ENCODE peak calls at places on chromosome 1, in eight cellular contexts. J, I, L, E, W, K, C and R are unnamed samples.

GRCh38 chr1:214259353-214259982 is 21.5 kb upstream of the SMYD2 start:
- DNase-seq in J (no peak), I (no peak), L (no peak), E (no peak), W (no peak), K (no peak), C (no peak), R (no peak)

GRCh38 chr1:199551967-199552565 is 475.4 kb upstream of the NR5A2 start:
- DNase-seq in J (no peak), I (peak), L (no peak), E (no peak), W (peak), K (peak), C (no peak), R (peak)

GRCh38 chr1:157371826-157372225 is 180.5 kb downstream of the FCRL5 start:
- DNase-seq in J (no peak), I (no peak), L (no peak), E (no peak), W (no peak), K (no peak), C (no peak), R (no peak)

GRCh38 chr1:157194739-157195520 is 56.7 kb upstream of the ETV3 start:
- DNase-seq in J (no peak), I (no peak), L (no peak), E (peak), W (no peak), K (no peak), C (no peak), R (no peak)

GRCh38 chr1:53833393-53833792 is 4.7 kb downstream of the NDC1 start:
- DNase-seq in J (no peak), I (no peak), L (no peak), E (no peak), W (no peak), K (no peak), C (no peak), R (no peak)

GRCh38 chr1:20848162-20848561 is 61.1 kb upstream of the HP1BP3 start:
- DNase-seq in J (no peak), I (no peak), L (no peak), E (no peak), W (no peak), K (no peak), C (no peak), R (no peak)

GRCh38 chr1:81681570-81681969 is 119.2 kb upstream of the ADGRL2 start:
- DNase-seq in J (no peak), I (peak), L (no peak), E (no peak), W (no peak), K (no peak), C (no peak), R (no peak)

GRCh38 chr1:89200668-89201488 is 2.1 kb upstream of the GBP4 start:
- DNase-seq in J (no peak), I (no peak), L (no peak), E (no peak), W (no peak), K (no peak), C (no peak), R (no peak)

GRCh38 chr1:63686696-63687095 is 87.1 kb upstream of the ROR1 start:
- DNase-seq in J (no peak), I (no peak), L (no peak), E (no peak), W (no peak), K (no peak), C (no peak), R (no peak)

GRCh38 chr1:63679589-63679988 is 86.4 kb downstream of the PGM1 start:
- DNase-seq in J (no peak), I (no peak), L (no peak), E (no peak), W (no peak), K (no peak), C (no peak), R (no peak)

GRCh38 chr1:63679076-63679475 is 85.9 kb downstream of the PGM1 start:
- DNase-seq in J (no peak), I (no peak), L (no peak), E (no peak), W (no peak), K (no peak), C (no peak), R (no peak)

GRCh38 chr1:63688302-63688701 is 85.5 kb upstream of the ROR1 start:
- DNase-seq in J (no peak), I (no peak), L (no peak), E (no peak), W (no peak), K (no peak), C (no peak), R (no peak)

DNA sequence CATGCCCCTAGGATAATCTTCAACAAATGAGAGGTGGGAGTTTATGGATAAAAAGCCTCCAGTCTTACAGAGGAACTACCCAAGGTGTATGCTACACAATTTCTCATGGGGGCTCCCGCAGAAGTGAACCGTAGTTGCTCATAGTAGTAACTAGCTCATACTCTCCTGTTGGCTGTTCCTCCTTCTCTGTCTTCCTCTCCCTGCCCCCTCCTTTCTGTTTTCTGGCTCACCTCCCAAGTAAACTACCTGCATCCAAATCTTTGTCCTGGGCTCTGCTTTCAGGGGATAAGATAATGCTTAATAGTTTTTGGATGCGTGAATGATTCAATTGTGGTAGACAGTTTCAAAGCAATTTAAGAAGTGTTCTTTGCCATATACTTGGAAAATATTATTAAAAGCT is 90.1 kb upstream of the ROR1 start:
- DNase-seq in J (no peak), I (no peak), L (no peak), E (no peak), W (no peak), K (no peak), C (no peak), R (no peak)
- TF ChIP-seq CTCF in J (no peak), I (no peak), L (no peak), E (no peak), W (no peak), K (no peak), C (no peak), R (no peak)

GRCh38 chr1:223358826-223359225 is 5.2 kb downstream of the SUSD4 start:
- DNase-seq in J (no peak), I (no peak), L (no peak), E (no peak), W (no peak), K (no peak), C (no peak), R (no peak)
- TF ChIP-seq CTCF in J (peak), I (no peak), L (no peak), E (no peak), W (no peak), K (no peak), C (no peak), R (no peak)

GRCh38 chr1:195717651-195718050 is 890.6 kb downstream of the KCNT2 start:
- DNase-seq in J (no peak), I (no peak), L (no peak), E (no peak), W (no peak), K (peak), C (no peak), R (no peak)
- TF ChIP-seq CTCF in J (peak), I (no peak), L (no peak), E (no peak), W (peak), K (peak), C (peak), R (no peak)

GRCh38 chr1:231422798-231423309 is 767 bp upstream of the EGLN1 start:
- DNase-seq in J (no peak), I (no peak), L (no peak), E (no peak), W (no peak), K (no peak), C (no peak), R (no peak)
- TF ChIP-seq CTCF in J (peak), I (no peak), L (no peak), E (no peak), W (no peak), K (no peak), C (no peak), R (no peak)

DNA sequence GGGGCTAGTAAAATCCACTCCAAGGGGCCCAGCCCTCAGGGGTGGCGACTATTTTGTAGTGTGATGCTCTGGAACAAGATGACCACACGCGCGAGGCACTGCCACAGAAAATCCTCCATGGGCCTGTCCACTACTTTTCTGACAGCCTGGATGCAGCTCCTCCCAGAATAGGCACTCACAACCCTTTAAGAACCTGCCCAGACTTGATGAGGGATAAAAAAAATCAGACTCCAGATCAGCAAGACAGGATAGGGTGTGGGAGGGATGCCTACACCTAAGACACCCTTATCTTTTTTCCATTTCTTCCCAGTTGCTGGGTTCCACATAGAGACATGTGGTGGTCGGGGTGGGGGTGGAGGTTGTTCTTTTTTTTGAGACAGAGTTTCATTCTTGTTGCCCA is 33.5 kb downstream of the PCAT6 start:
- DNase-seq in J (no peak), I (no peak), L (no peak), E (no peak), W (no peak), K (no peak), C (no peak), R (no peak)
- TF ChIP-seq CTCF in J (no peak), I (no peak), L (no peak), E (no peak), W (no peak), K (no peak), C (no peak), R (no peak)

GRCh38 chr1:79322511-79323027 is 316.0 kb upstream of the ADGRL4 start:
- DNase-seq in J (no peak), I (no peak), L (no peak), E (no peak), W (no peak), K (no peak), C (no peak), R (no peak)
- TF ChIP-seq CTCF in J (peak), I (no peak), L (no peak), E (no peak), W (no peak), K (peak), C (no peak), R (no peak)

GRCh38 chr1:241715956-241716355 is 63.9 kb downstream of the WDR64 start:
- DNase-seq in J (no peak), I (no peak), L (no peak), E (no peak), W (no peak), K (no peak), C (no peak), R (no peak)
- TF ChIP-seq CTCF in J (no peak), I (no peak), L (no peak), E (no peak), W (no peak), K (no peak), C (no peak), R (no peak)